ENCODE peak calls at places on chromosomes 3 and 15, in seven cellular contexts. One of them, this sample, is unnamed.

GRCh38 chr15:28181386-28181785 is 82.3 kb upstream of the OCA2 start:
- DNase-seq in HCT116: no peak
- DNase-seq in A549: no peak
- DNase-seq in suprapubic skin: no peak
- DNase-seq in endothelial cell of umbilical vein: no peak
- DNase-seq in gastrocnemius medialis: no peak
- DNase-seq in NB4: no peak
- DNase-seq in this sample: no peak

GRCh38 chr3:141644931-141645330 is 93.2 kb upstream of the RNF7 start:
- DNase-seq in HCT116: peak; percentile 60
- DNase-seq in A549: peak; percentile 70
- DNase-seq in suprapubic skin: peak; percentile 90
- DNase-seq in endothelial cell of umbilical vein: peak; percentile 43
- DNase-seq in gastrocnemius medialis: peak; percentile 16
- DNase-seq in NB4: peak; percentile 63
- DNase-seq in this sample: peak; percentile 71

GRCh38 chr3:191499307-191500125 is 38.6 kb downstream of the PYDC2 start:
- DNase-seq in HCT116: no peak
- DNase-seq in A549: no peak
- DNase-seq in suprapubic skin: no peak
- DNase-seq in endothelial cell of umbilical vein: no peak
- DNase-seq in gastrocnemius medialis: no peak
- DNase-seq in NB4: peak; percentile 2
- DNase-seq in this sample: no peak

GRCh38 chr15:75721462-75721922 is 8.8 kb upstream of the CSPG4 start:
- DNase-seq in HCT116: no peak
- DNase-seq in A549: no peak
- DNase-seq in suprapubic skin: no peak
- DNase-seq in endothelial cell of umbilical vein: no peak
- DNase-seq in gastrocnemius medialis: no peak
- DNase-seq in NB4: no peak
- DNase-seq in this sample: no peak

GRCh38 chr3:147411235-147411607 is 2.1 kb downstream of the ZIC1 start:
- DNase-seq in HCT116: no peak
- DNase-seq in A549: no peak
- DNase-seq in suprapubic skin: no peak
- DNase-seq in endothelial cell of umbilical vein: no peak
- DNase-seq in gastrocnemius medialis: no peak
- DNase-seq in NB4: no peak
- DNase-seq in this sample: no peak

GRCh38 chr3:139758654-139759291 is 81.0 kb upstream of the NMNAT3 start:
- DNase-seq in HCT116: no peak
- DNase-seq in A549: no peak
- DNase-seq in suprapubic skin: peak; percentile 32
- DNase-seq in endothelial cell of umbilical vein: no peak
- DNase-seq in gastrocnemius medialis: no peak
- DNase-seq in NB4: no peak
- DNase-seq in this sample: no peak

GRCh38 chr3:54357307-54357706 is 235.0 kb downstream of the CACNA2D3 start:
- DNase-seq in HCT116: no peak
- DNase-seq in A549: no peak
- DNase-seq in suprapubic skin: no peak
- DNase-seq in endothelial cell of umbilical vein: no peak
- DNase-seq in gastrocnemius medialis: no peak
- DNase-seq in NB4: no peak
- DNase-seq in this sample: no peak

GRCh38 chr3:129596194-129597086 is 10.0 kb downstream of the PLXND1 start:
- DNase-seq in HCT116: no peak
- DNase-seq in A549: peak; percentile 44
- DNase-seq in suprapubic skin: peak; percentile 94
- DNase-seq in endothelial cell of umbilical vein: peak; percentile 98
- DNase-seq in gastrocnemius medialis: peak; percentile 88
- DNase-seq in NB4: peak; percentile 93
- DNase-seq in this sample: peak; percentile 85

GRCh38 chr15:45790325-45790943 is 155.6 kb downstream of the SQOR start:
- DNase-seq in HCT116: peak; percentile 6
- DNase-seq in A549: peak; percentile 10
- DNase-seq in suprapubic skin: no peak
- DNase-seq in endothelial cell of umbilical vein: peak; percentile 25
- DNase-seq in gastrocnemius medialis: no peak
- DNase-seq in NB4: peak; percentile 32
- DNase-seq in this sample: no peak

GRCh38 chr3:31743690-31744089 is 211.0 kb downstream of the STT3B start:
- DNase-seq in HCT116: no peak
- DNase-seq in A549: no peak
- DNase-seq in suprapubic skin: no peak
- DNase-seq in endothelial cell of umbilical vein: peak; percentile 49
- DNase-seq in gastrocnemius medialis: no peak
- DNase-seq in NB4: no peak
- DNase-seq in this sample: no peak

GRCh38 chr3:14894085-14894484 is 53.3 kb upstream of the NR2C2 start:
- DNase-seq in HCT116: no peak
- DNase-seq in A549: no peak
- DNase-seq in suprapubic skin: no peak
- DNase-seq in endothelial cell of umbilical vein: no peak
- DNase-seq in gastrocnemius medialis: no peak
- DNase-seq in NB4: no peak
- DNase-seq in this sample: no peak

GRCh38 chr3:72533584-72534473 is 314.4 kb downstream of the SHQ1 start:
- DNase-seq in HCT116: no peak
- DNase-seq in A549: no peak
- DNase-seq in suprapubic skin: no peak
- DNase-seq in endothelial cell of umbilical vein: no peak
- DNase-seq in gastrocnemius medialis: no peak
- DNase-seq in NB4: peak; percentile 51
- DNase-seq in this sample: no peak

GRCh38 chr3:72976182-72976825 is 20.3 kb upstream of the PPP4R2 start:
- DNase-seq in HCT116: no peak
- DNase-seq in A549: no peak
- DNase-seq in suprapubic skin: no peak
- DNase-seq in endothelial cell of umbilical vein: no peak
- DNase-seq in gastrocnemius medialis: no peak
- DNase-seq in NB4: peak; percentile 32
- DNase-seq in this sample: no peak

GRCh38 chr3:138686771-138687221 is 78.2 kb downstream of the FAIM start:
- DNase-seq in HCT116: no peak
- DNase-seq in A549: peak; percentile 52
- DNase-seq in suprapubic skin: no peak
- DNase-seq in endothelial cell of umbilical vein: peak; percentile 47
- DNase-seq in gastrocnemius medialis: no peak
- DNase-seq in NB4: peak; percentile 53
- DNase-seq in this sample: no peak

DNA sequence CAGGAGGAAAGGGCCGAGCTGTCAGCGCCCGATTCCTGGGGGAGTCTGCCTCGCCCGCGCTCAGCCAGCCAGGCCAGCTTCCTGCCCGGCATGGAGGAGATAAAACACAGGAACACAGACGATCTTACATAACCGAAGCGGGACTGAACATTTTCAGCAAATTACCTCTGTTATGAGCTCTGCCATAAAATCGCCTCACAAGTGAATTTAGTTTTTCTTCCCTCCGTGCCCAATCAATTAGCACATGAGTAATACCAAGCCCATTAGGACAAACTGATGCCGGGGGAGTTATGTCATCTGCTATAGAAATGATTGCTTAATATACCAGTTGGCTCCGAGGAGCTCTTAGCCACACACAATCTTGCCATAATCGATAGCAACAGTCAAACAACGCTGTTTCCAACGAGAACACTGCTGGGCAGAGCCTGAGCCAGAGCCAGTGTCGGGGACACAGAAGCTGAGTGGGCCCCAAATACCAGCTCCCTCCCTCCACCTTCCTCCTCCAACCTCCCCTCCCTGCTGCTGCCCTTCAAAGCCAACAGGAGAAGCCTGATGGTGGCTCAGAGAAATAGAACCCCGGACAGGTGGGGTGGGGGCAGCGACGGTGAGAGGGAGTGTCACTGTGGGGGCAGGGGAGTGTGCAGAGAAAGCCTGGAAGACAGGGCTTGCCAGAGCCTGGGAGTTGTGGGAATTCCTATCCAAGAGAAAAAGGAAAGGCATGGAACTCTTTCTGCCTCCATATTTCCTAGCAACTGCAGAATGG is 279.4 kb upstream of the TLE3 start:
- DNase-seq in HCT116: no peak
- DNase-seq in A549: no peak
- DNase-seq in suprapubic skin: peak; percentile 84
- DNase-seq in endothelial cell of umbilical vein: peak; percentile 7
- DNase-seq in gastrocnemius medialis: peak; percentile 28
- DNase-seq in NB4: peak; percentile 84
- DNase-seq in this sample: no peak
- H3K4me3 ChIP-seq in HCT116: no peak overlapping the region
- H3K4me3 ChIP-seq in A549: no peak overlapping the region
- H3K4me3 ChIP-seq in suprapubic skin: peak overlapping the region; percentile 17
- H3K4me3 ChIP-seq in endothelial cell of umbilical vein: no peak overlapping the region
- H3K4me3 ChIP-seq in gastrocnemius medialis: no peak overlapping the region
- H3K4me3 ChIP-seq in NB4: peak overlapping the region; percentile 41
- H3K4me3 ChIP-seq in this sample: no peak overlapping the region

GRCh38 chr15:52785672-52786406 is 4.3 kb downstream of the ONECUT1 start:
- DNase-seq in HCT116: no peak
- DNase-seq in A549: no peak
- DNase-seq in suprapubic skin: no peak
- DNase-seq in endothelial cell of umbilical vein: no peak
- DNase-seq in gastrocnemius medialis: no peak
- DNase-seq in NB4: no peak
- DNase-seq in this sample: no peak

GRCh38 chr15:52783191-52783829 is 6.8 kb downstream of the ONECUT1 start:
- DNase-seq in HCT116: no peak
- DNase-seq in A549: no peak
- DNase-seq in suprapubic skin: no peak
- DNase-seq in endothelial cell of umbilical vein: peak; percentile 33
- DNase-seq in gastrocnemius medialis: no peak
- DNase-seq in NB4: no peak
- DNase-seq in this sample: peak; percentile 76

GRCh38 chr15:52786436-52787122 is 3.6 kb downstream of the ONECUT1 start:
- DNase-seq in HCT116: no peak
- DNase-seq in A549: no peak
- DNase-seq in suprapubic skin: no peak
- DNase-seq in endothelial cell of umbilical vein: no peak
- DNase-seq in gastrocnemius medialis: no peak
- DNase-seq in NB4: no peak
- DNase-seq in this sample: no peak

GRCh38 chr15:52783929-52784798 is 6.0 kb downstream of the ONECUT1 start:
- DNase-seq in HCT116: no peak
- DNase-seq in A549: peak; percentile 40
- DNase-seq in suprapubic skin: no peak
- DNase-seq in endothelial cell of umbilical vein: peak; percentile 17
- DNase-seq in gastrocnemius medialis: no peak
- DNase-seq in NB4: no peak
- DNase-seq in this sample: peak; percentile 80

GRCh38 chr15:52784799-52785671 is 5.1 kb downstream of the ONECUT1 start:
- DNase-seq in HCT116: no peak
- DNase-seq in A549: no peak
- DNase-seq in suprapubic skin: no peak
- DNase-seq in endothelial cell of umbilical vein: no peak
- DNase-seq in gastrocnemius medialis: no peak
- DNase-seq in NB4: no peak
- DNase-seq in this sample: no peak
- TF ChIP-seq POLR2A in HCT116: no peak
- TF ChIP-seq POLR2A in A549: no peak
- TF ChIP-seq POLR2A in suprapubic skin: no peak
- TF ChIP-seq POLR2A in endothelial cell of umbilical vein: no peak
- TF ChIP-seq POLR2A in gastrocnemius medialis: no peak
- TF ChIP-seq POLR2A in NB4: no peak
- TF ChIP-seq POLR2A in this sample: no peak

DNA sequence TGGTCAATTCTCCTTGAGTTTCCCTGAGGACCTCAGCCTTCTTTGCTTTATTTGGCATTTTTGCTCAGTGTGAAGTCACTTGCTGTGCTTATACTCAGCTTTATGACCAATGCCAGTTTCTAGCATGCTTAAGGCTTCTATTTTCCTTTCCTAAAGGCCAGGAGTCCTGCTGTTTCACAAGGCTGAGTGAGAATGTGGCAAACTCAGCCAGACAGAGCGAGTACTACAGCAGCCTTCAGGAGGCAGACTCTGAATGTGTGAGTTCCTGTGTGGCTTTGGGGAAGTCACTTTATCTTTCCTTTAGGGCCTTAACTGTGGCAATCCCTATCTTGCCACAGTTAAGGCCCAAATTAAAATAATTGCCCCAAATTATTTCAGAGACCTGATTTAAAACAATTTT is 213.2 kb upstream of the MRPL3 start:
- DNase-seq in HCT116: no peak
- DNase-seq in A549: no peak
- DNase-seq in suprapubic skin: no peak
- DNase-seq in endothelial cell of umbilical vein: no peak
- DNase-seq in gastrocnemius medialis: no peak
- DNase-seq in NB4: peak; percentile 6
- DNase-seq in this sample: no peak
- TF ChIP-seq CTCF in HCT116: no peak
- TF ChIP-seq CTCF in A549: no peak
- TF ChIP-seq CTCF in suprapubic skin: no peak
- TF ChIP-seq CTCF in endothelial cell of umbilical vein: no peak
- TF ChIP-seq CTCF in gastrocnemius medialis: no peak
- TF ChIP-seq CTCF in NB4: no peak
- TF ChIP-seq CTCF in this sample: no peak

GRCh38 chr3:187613557-187613956 is 56.6 kb downstream of the SST start:
- DNase-seq in HCT116: no peak
- DNase-seq in A549: no peak
- DNase-seq in suprapubic skin: no peak
- DNase-seq in endothelial cell of umbilical vein: no peak
- DNase-seq in gastrocnemius medialis: no peak
- DNase-seq in NB4: no peak
- DNase-seq in this sample: no peak
- H3K4me3 ChIP-seq in HCT116: no peak overlapping the region
- H3K4me3 ChIP-seq in A549: no peak overlapping the region
- H3K4me3 ChIP-seq in suprapubic skin: no peak overlapping the region
- H3K4me3 ChIP-seq in endothelial cell of umbilical vein: no peak overlapping the region
- H3K4me3 ChIP-seq in gastrocnemius medialis: no peak overlapping the region
- H3K4me3 ChIP-seq in NB4: no peak overlapping the region
- H3K4me3 ChIP-seq in this sample: no peak overlapping the region

GRCh38 chr15:40238927-40239591 is at the start of gene PAK6:
- DNase-seq in HCT116: peak; percentile 51
- DNase-seq in A549: peak; percentile 30
- DNase-seq in suprapubic skin: no peak
- DNase-seq in endothelial cell of umbilical vein: peak; percentile 11
- DNase-seq in gastrocnemius medialis: peak; percentile 23
- DNase-seq in NB4: peak; percentile 27
- DNase-seq in this sample: peak; percentile 93
- TF ChIP-seq POLR2A in HCT116: no peak
- TF ChIP-seq POLR2A in A549: no peak
- TF ChIP-seq POLR2A in suprapubic skin: no peak
- TF ChIP-seq POLR2A in endothelial cell of umbilical vein: no peak
- TF ChIP-seq POLR2A in gastrocnemius medialis: no peak
- TF ChIP-seq POLR2A in NB4: no peak
- TF ChIP-seq POLR2A in this sample: no peak